ENCODE peak calls at places on chromosome 22, in nine cellular contexts. One of them, this sample, is unnamed.

GRCh38 chr22:35489225-35489624 is 51.4 kb upstream of the RASD2 start:
- DNase-seq in heart left ventricle: no peak
- DNase-seq in neural crest cell: no peak
- DNase-seq in K562: no peak
- DNase-seq in PC-9: peak; percentile 59
- DNase-seq in CD4-positive, alpha-beta T cell: no peak
- DNase-seq in fibroblast of lung: no peak
- DNase-seq in A673: no peak
- DNase-seq in BJ: no peak
- DNase-seq in this sample: peak; percentile 62

GRCh38 chr22:36196254-36197064 is 5.2 kb downstream of the APOL4 start:
- DNase-seq in heart left ventricle: no peak
- DNase-seq in BJ: no peak
- DNase-seq in K562: no peak
- DNase-seq in neural crest cell: no peak
- DNase-seq in fibroblast of lung: no peak
- DNase-seq in A673: no peak
- DNase-seq in CD4-positive, alpha-beta T cell: no peak
- DNase-seq in PC-9: no peak
- DNase-seq in this sample: no peak

GRCh38 chr22:21802673-21803072 is 64.8 kb downstream of the MAPK1 start:
- DNase-seq in fibroblast of lung: no peak
- DNase-seq in CD4-positive, alpha-beta T cell: no peak
- DNase-seq in neural crest cell: no peak
- DNase-seq in PC-9: no peak
- DNase-seq in heart left ventricle: no peak
- DNase-seq in BJ: no peak
- DNase-seq in A673: no peak
- DNase-seq in K562: no peak
- DNase-seq in this sample: no peak

GRCh38 chr22:40408718-40409612 is 38.6 kb downstream of the SGSM3 start:
- DNase-seq in CD4-positive, alpha-beta T cell: no peak
- DNase-seq in PC-9: no peak
- DNase-seq in heart left ventricle: no peak
- DNase-seq in BJ: no peak
- DNase-seq in K562: no peak
- DNase-seq in neural crest cell: no peak
- DNase-seq in fibroblast of lung: no peak
- DNase-seq in A673: no peak
- DNase-seq in this sample: no peak

GRCh38 chr22:27776410-27776958 is 25.1 kb downstream of the MN1 start:
- DNase-seq in BJ: no peak
- DNase-seq in CD4-positive, alpha-beta T cell: no peak
- DNase-seq in neural crest cell: peak; percentile 22
- DNase-seq in PC-9: no peak
- DNase-seq in A673: no peak
- DNase-seq in K562: no peak
- DNase-seq in fibroblast of lung: no peak
- DNase-seq in heart left ventricle: no peak
- DNase-seq in this sample: no peak

GRCh38 chr22:48755332-48755949 is 1072.2 kb downstream of the BRD1 start:
- DNase-seq in heart left ventricle: no peak
- DNase-seq in fibroblast of lung: no peak
- DNase-seq in A673: no peak
- DNase-seq in PC-9: no peak
- DNase-seq in CD4-positive, alpha-beta T cell: no peak
- DNase-seq in K562: no peak
- DNase-seq in BJ: no peak
- DNase-seq in neural crest cell: no peak
- DNase-seq in this sample: no peak

GRCh38 chr22:49011379-49011768 is 816.3 kb downstream of the BRD1 start:
- DNase-seq in fibroblast of lung: no peak
- DNase-seq in PC-9: no peak
- DNase-seq in heart left ventricle: no peak
- DNase-seq in neural crest cell: no peak
- DNase-seq in BJ: no peak
- DNase-seq in A673: no peak
- DNase-seq in CD4-positive, alpha-beta T cell: no peak
- DNase-seq in K562: no peak
- DNase-seq in this sample: no peak

GRCh38 chr22:29031236-29031982 is 30.2 kb downstream of the C22orf31 start:
- DNase-seq in K562: peak; percentile 55
- DNase-seq in heart left ventricle: peak; percentile 39
- DNase-seq in neural crest cell: no peak
- DNase-seq in BJ: peak; percentile 74
- DNase-seq in CD4-positive, alpha-beta T cell: no peak
- DNase-seq in PC-9: peak; percentile 60
- DNase-seq in fibroblast of lung: peak; percentile 95
- DNase-seq in A673: peak; percentile 9
- DNase-seq in this sample: peak; percentile 95

GRCh38 chr22:42162728-42163489 is 32.3 kb upstream of the CYP2D6 start:
- DNase-seq in K562: no peak
- DNase-seq in PC-9: no peak
- DNase-seq in heart left ventricle: no peak
- DNase-seq in BJ: no peak
- DNase-seq in A673: no peak
- DNase-seq in fibroblast of lung: no peak
- DNase-seq in CD4-positive, alpha-beta T cell: no peak
- DNase-seq in neural crest cell: no peak
- DNase-seq in this sample: peak; percentile 75

GRCh38 chr22:33798401-33798800 is 121.9 kb downstream of the LARGE1 start:
- DNase-seq in A673: no peak
- DNase-seq in fibroblast of lung: no peak
- DNase-seq in heart left ventricle: no peak
- DNase-seq in BJ: no peak
- DNase-seq in neural crest cell: no peak
- DNase-seq in K562: no peak
- DNase-seq in CD4-positive, alpha-beta T cell: no peak
- DNase-seq in PC-9: no peak
- DNase-seq in this sample: no peak

GRCh38 chr22:39325392-39325932 is 6.0 kb upstream of the RPL3 start:
- DNase-seq in A673: no peak
- DNase-seq in fibroblast of lung: peak; percentile 21
- DNase-seq in heart left ventricle: no peak
- DNase-seq in BJ: no peak
- DNase-seq in K562: no peak
- DNase-seq in PC-9: no peak
- DNase-seq in CD4-positive, alpha-beta T cell: no peak
- DNase-seq in neural crest cell: no peak
- DNase-seq in this sample: no peak

GRCh38 chr22:36439481-36440271 is 41.8 kb downstream of the TXN2 start:
- DNase-seq in K562: peak; percentile 62
- DNase-seq in BJ: peak; percentile 86
- DNase-seq in heart left ventricle: peak; percentile 65
- DNase-seq in fibroblast of lung: peak; percentile 94
- DNase-seq in PC-9: peak; percentile 58
- DNase-seq in neural crest cell: no peak
- DNase-seq in CD4-positive, alpha-beta T cell: no peak
- DNase-seq in A673: peak; percentile 44
- DNase-seq in this sample: peak; percentile 78

GRCh38 chr22:28014141-28015055 is 95.3 kb upstream of the PITPNB start:
- DNase-seq in CD4-positive, alpha-beta T cell: no peak
- DNase-seq in K562: no peak
- DNase-seq in heart left ventricle: no peak
- DNase-seq in A673: peak; percentile 18
- DNase-seq in fibroblast of lung: no peak
- DNase-seq in PC-9: no peak
- DNase-seq in neural crest cell: no peak
- DNase-seq in BJ: no peak
- DNase-seq in this sample: no peak

GRCh38 chr22:23408321-23408720 is 171.8 kb downstream of the IGLL1 start:
- DNase-seq in CD4-positive, alpha-beta T cell: no peak
- DNase-seq in K562: no peak
- DNase-seq in heart left ventricle: no peak
- DNase-seq in fibroblast of lung: no peak
- DNase-seq in A673: no peak
- DNase-seq in neural crest cell: no peak
- DNase-seq in BJ: no peak
- DNase-seq in PC-9: no peak
- DNase-seq in this sample: no peak

GRCh38 chr22:22048981-22049531 is 66.5 kb upstream of the TOP3B start:
- DNase-seq in A673: no peak
- DNase-seq in fibroblast of lung: no peak
- DNase-seq in BJ: no peak
- DNase-seq in neural crest cell: no peak
- DNase-seq in CD4-positive, alpha-beta T cell: no peak
- DNase-seq in PC-9: no peak
- DNase-seq in heart left ventricle: no peak
- DNase-seq in K562: no peak
- DNase-seq in this sample: no peak

GRCh38 chr22:22210375-22210774 is 34.2 kb upstream of the VPREB1 start:
- DNase-seq in heart left ventricle: no peak
- DNase-seq in A673: no peak
- DNase-seq in PC-9: peak; percentile 36
- DNase-seq in neural crest cell: no peak
- DNase-seq in CD4-positive, alpha-beta T cell: no peak
- DNase-seq in K562: no peak
- DNase-seq in fibroblast of lung: peak; percentile 15
- DNase-seq in BJ: peak; percentile 3
- DNase-seq in this sample: peak; percentile 79

DNA sequence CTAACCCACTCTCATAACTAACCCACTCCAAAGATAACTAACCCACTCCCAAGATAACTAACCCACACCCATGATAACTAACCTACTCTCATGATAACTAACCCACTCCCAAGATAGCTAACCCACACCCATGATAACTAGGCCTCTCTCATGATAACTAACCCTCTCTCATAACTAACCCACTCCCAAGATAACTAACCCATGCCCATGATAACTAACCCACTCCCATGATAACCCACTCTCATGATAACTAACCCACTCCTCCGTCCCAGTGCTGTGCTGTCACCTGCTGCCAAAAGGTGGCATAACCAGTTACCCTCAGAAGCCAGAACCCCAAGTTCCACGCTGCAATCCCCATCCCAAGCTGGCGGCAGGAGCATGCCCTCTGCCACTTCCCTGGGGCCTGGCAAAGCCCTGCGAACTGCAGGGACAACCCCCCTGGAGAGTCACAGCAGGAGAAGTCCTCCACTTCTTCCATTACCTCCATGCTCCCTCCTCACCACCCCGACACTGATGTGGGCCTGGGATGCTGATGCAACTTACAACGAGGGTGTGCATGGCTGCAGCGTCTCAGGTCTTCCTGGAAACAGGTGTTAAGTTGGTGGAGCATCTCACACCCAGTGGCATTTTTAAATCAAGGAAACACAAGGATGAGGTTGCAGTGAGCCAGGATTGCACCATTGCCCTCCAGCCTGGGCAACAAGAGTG is 30.8 kb upstream of the CELSR1 start:
- DNase-seq in BJ: no peak
- DNase-seq in heart left ventricle: no peak
- DNase-seq in PC-9: no peak
- DNase-seq in neural crest cell: no peak
- DNase-seq in K562: no peak
- DNase-seq in A673: no peak
- DNase-seq in fibroblast of lung: no peak
- DNase-seq in CD4-positive, alpha-beta T cell: no peak
- DNase-seq in this sample: no peak
- TF ChIP-seq CTCF in BJ: no peak
- TF ChIP-seq CTCF in heart left ventricle: no peak
- TF ChIP-seq CTCF in PC-9: no peak
- TF ChIP-seq CTCF in neural crest cell: peak; percentile 13
- TF ChIP-seq CTCF in K562: no peak
- TF ChIP-seq CTCF in A673: no peak
- TF ChIP-seq CTCF in fibroblast of lung: peak; percentile 5
- TF ChIP-seq CTCF in CD4-positive, alpha-beta T cell: no peak
- TF ChIP-seq CTCF in this sample: no peak

GRCh38 chr22:50483556-50483955 is 2.2 kb downstream of the ADM2 start:
- DNase-seq in neural crest cell: no peak
- DNase-seq in BJ: no peak
- DNase-seq in heart left ventricle: no peak
- DNase-seq in CD4-positive, alpha-beta T cell: no peak
- DNase-seq in K562: no peak
- DNase-seq in A673: no peak
- DNase-seq in PC-9: no peak
- DNase-seq in fibroblast of lung: no peak
- DNase-seq in this sample: no peak
- TF ChIP-seq CTCF in neural crest cell: no peak
- TF ChIP-seq CTCF in BJ: no peak
- TF ChIP-seq CTCF in heart left ventricle: no peak
- TF ChIP-seq CTCF in CD4-positive, alpha-beta T cell: no peak
- TF ChIP-seq CTCF in K562: no peak
- TF ChIP-seq CTCF in A673: no peak
- TF ChIP-seq CTCF in PC-9: no peak
- TF ChIP-seq CTCF in fibroblast of lung: no peak
- TF ChIP-seq CTCF in this sample: no peak

GRCh38 chr22:26680485-26680884 is 23.1 kb downstream of the MIAT start:
- DNase-seq in neural crest cell: no peak
- DNase-seq in CD4-positive, alpha-beta T cell: no peak
- DNase-seq in heart left ventricle: no peak
- DNase-seq in fibroblast of lung: no peak
- DNase-seq in PC-9: no peak
- DNase-seq in BJ: no peak
- DNase-seq in K562: no peak
- DNase-seq in A673: no peak
- DNase-seq in this sample: no peak
- TF ChIP-seq CTCF in neural crest cell: no peak
- TF ChIP-seq CTCF in CD4-positive, alpha-beta T cell: no peak
- TF ChIP-seq CTCF in heart left ventricle: no peak
- TF ChIP-seq CTCF in fibroblast of lung: no peak
- TF ChIP-seq CTCF in PC-9: no peak
- TF ChIP-seq CTCF in BJ: no peak
- TF ChIP-seq CTCF in K562: no peak
- TF ChIP-seq CTCF in A673: no peak
- TF ChIP-seq CTCF in this sample: no peak

GRCh38 chr22:45785458-45785857 is 113.8 kb downstream of the ATXN10 start:
- DNase-seq in CD4-positive, alpha-beta T cell: no peak
- DNase-seq in fibroblast of lung: no peak
- DNase-seq in A673: no peak
- DNase-seq in BJ: no peak
- DNase-seq in heart left ventricle: no peak
- DNase-seq in neural crest cell: no peak
- DNase-seq in K562: no peak
- DNase-seq in PC-9: peak; percentile 60
- DNase-seq in this sample: peak; percentile 85
- TF ChIP-seq CTCF in CD4-positive, alpha-beta T cell: no peak
- TF ChIP-seq CTCF in fibroblast of lung: no peak
- TF ChIP-seq CTCF in A673: no peak
- TF ChIP-seq CTCF in BJ: no peak
- TF ChIP-seq CTCF in heart left ventricle: no peak
- TF ChIP-seq CTCF in neural crest cell: no peak
- TF ChIP-seq CTCF in K562: no peak
- TF ChIP-seq CTCF in PC-9: no peak
- TF ChIP-seq CTCF in this sample: no peak

DNA sequence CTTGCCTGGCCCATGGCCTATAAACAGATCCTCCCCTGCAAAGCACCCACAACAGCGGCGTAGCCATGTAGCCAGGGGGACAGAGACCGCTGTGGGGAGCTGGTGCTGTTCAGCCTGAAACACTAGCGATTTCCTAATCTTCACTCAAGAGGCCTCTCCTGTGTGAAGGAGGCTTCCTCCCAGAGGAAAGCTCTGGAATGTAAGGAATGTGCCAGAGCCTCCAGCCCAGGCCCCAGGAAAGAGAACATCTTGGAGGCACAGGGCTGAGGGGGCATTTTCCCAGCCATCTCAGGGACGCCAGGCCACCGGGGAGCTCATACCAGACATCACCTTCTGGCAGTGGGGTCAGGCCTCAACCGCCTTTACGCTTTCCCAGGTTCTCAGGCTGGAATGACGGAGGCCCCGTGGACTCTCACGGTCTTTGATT is 24.0 kb downstream of the MIAT start:
- DNase-seq in K562: no peak
- DNase-seq in CD4-positive, alpha-beta T cell: no peak
- DNase-seq in heart left ventricle: no peak
- DNase-seq in fibroblast of lung: peak; percentile 41
- DNase-seq in PC-9: no peak
- DNase-seq in A673: peak; percentile 21
- DNase-seq in neural crest cell: no peak
- DNase-seq in BJ: no peak
- DNase-seq in this sample: no peak
- TF ChIP-seq CTCF in K562: no peak
- TF ChIP-seq CTCF in CD4-positive, alpha-beta T cell: no peak
- TF ChIP-seq CTCF in heart left ventricle: no peak
- TF ChIP-seq CTCF in fibroblast of lung: no peak
- TF ChIP-seq CTCF in PC-9: no peak
- TF ChIP-seq CTCF in A673: no peak
- TF ChIP-seq CTCF in neural crest cell: no peak
- TF ChIP-seq CTCF in BJ: no peak
- TF ChIP-seq CTCF in this sample: no peak